ENCODE peak calls at places on chromosomes 2 and 18, in four cellular contexts. One of them, this sample, is unnamed.
A peak's percentile ranks its signal among the peaks of the same experiment; 100 is the strongest.

GRCh38 chr18:49160075-49160930 is 209.5 kb upstream of the SMAD7 start:
- ATAC-seq in pancreas: no peak
- ATAC-seq in CD8-positive, alpha-beta T cell: no peak
- ATAC-seq in heart left ventricle: no peak
- ATAC-seq in this sample: peak; percentile 83

GRCh38 chr2:39525636-39526412 is 88.7 kb upstream of the MAP4K3 start:
- ATAC-seq in pancreas: peak; percentile 65
- ATAC-seq in CD8-positive, alpha-beta T cell: no peak
- ATAC-seq in heart left ventricle: no peak
- ATAC-seq in this sample: no peak

GRCh38 chr18:27110319-27110718 is 74.8 kb downstream of the CHST9 start:
- ATAC-seq in pancreas: no peak
- ATAC-seq in CD8-positive, alpha-beta T cell: no peak
- ATAC-seq in heart left ventricle: no peak
- ATAC-seq in this sample: no peak

GRCh38 chr2:2506536-2506935 is 175.5 kb upstream of the MYT1L start:
- ATAC-seq in pancreas: no peak
- ATAC-seq in CD8-positive, alpha-beta T cell: no peak
- ATAC-seq in heart left ventricle: no peak
- ATAC-seq in this sample: no peak

GRCh38 chr2:32838418-32838817 is 108.3 kb upstream of the LTBP1 start:
- ATAC-seq in pancreas: no peak
- ATAC-seq in CD8-positive, alpha-beta T cell: no peak
- ATAC-seq in heart left ventricle: no peak
- ATAC-seq in this sample: no peak

GRCh38 chr2:144102386-144102785 is 417.5 kb downstream of the ZEB2 start:
- ATAC-seq in pancreas: no peak
- ATAC-seq in CD8-positive, alpha-beta T cell: no peak
- ATAC-seq in heart left ventricle: no peak
- ATAC-seq in this sample: no peak

GRCh38 chr2:30325542-30326328 is 94.4 kb downstream of the LBH start:
- ATAC-seq in pancreas: peak; percentile 35
- ATAC-seq in CD8-positive, alpha-beta T cell: peak; percentile 69
- ATAC-seq in heart left ventricle: no peak
- ATAC-seq in this sample: no peak

GRCh38 chr2:55003706-55004639 is 46.3 kb downstream of the RTN4 start:
- ATAC-seq in pancreas: peak; percentile 32
- ATAC-seq in CD8-positive, alpha-beta T cell: no peak
- ATAC-seq in heart left ventricle: no peak
- ATAC-seq in this sample: no peak

GRCh38 chr2:135409436-135409835 is 121.6 kb downstream of the ZRANB3 start:
- ATAC-seq in pancreas: no peak
- ATAC-seq in CD8-positive, alpha-beta T cell: no peak
- ATAC-seq in heart left ventricle: no peak
- ATAC-seq in this sample: no peak

GRCh38 chr2:96505231-96505889 is at the start of gene NEURL3:
- ATAC-seq in pancreas: peak; percentile 62
- ATAC-seq in CD8-positive, alpha-beta T cell: no peak
- ATAC-seq in heart left ventricle: no peak
- ATAC-seq in this sample: no peak

GRCh38 chr2:217208867-217209266 is 349.0 kb upstream of the TNP1 start:
- ATAC-seq in pancreas: no peak
- ATAC-seq in CD8-positive, alpha-beta T cell: no peak
- ATAC-seq in heart left ventricle: no peak
- ATAC-seq in this sample: no peak

GRCh38 chr18:31774477-31774785 is 13.8 kb upstream of the SLC25A52 start:
- ATAC-seq in pancreas: no peak
- ATAC-seq in CD8-positive, alpha-beta T cell: no peak
- ATAC-seq in heart left ventricle: no peak
- ATAC-seq in this sample: no peak

GRCh38 chr2:73177645-73178255 is 24.6 kb upstream of the NOTO start:
- ATAC-seq in pancreas: no peak
- ATAC-seq in CD8-positive, alpha-beta T cell: no peak
- ATAC-seq in heart left ventricle: no peak
- ATAC-seq in this sample: peak; percentile 1

GRCh38 chr2:44268259-44268649 is 7.0 kb upstream of the SLC3A1 start:
- ATAC-seq in pancreas: peak; percentile 65
- ATAC-seq in CD8-positive, alpha-beta T cell: no peak
- ATAC-seq in heart left ventricle: peak; percentile 34
- ATAC-seq in this sample: no peak

DNA sequence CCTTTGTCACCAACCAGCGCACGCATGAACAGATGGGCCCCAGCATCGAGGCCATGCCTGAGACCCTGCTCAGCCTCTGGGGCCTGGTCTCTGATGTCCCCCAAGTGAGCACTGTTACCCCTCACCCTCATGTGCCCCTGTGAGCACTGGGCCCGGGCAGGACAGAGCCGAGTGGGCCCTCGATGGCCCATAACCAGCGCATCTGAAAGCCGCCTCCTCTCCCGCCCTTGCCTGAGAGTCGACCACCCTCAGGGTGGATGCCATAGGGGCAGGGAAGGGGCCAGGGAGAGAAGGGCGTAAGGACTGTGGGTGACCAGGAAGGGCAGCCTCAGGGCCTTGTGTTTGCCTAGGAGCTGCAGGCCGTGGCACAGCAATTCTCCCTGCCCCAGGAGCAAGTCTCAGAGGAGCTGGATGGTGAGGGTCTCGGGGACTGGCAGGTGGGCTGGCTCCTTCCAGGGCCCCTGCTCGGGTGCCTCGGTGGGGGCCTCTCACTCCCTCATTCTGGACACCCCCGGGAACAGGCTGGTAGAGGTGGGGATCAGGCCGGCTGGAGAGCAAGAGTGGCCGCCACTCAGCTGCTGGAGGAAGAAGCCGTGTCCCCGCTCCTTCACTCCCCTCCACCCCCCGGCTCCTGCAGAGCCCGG is 2.1 kb downstream of the PROM2 start:
- ATAC-seq in pancreas: no peak
- ATAC-seq in CD8-positive, alpha-beta T cell: no peak
- ATAC-seq in heart left ventricle: no peak
- ATAC-seq in this sample: no peak
- H3K9me3 ChIP-seq in pancreas: no peaks in the 10 kb centered on the region
- H3K9me3 ChIP-seq in CD8-positive, alpha-beta T cell: no peaks in the 10 kb centered on the region
- H3K9me3 ChIP-seq in heart left ventricle: no peaks in the 10 kb centered on the region
- H3K9me3 ChIP-seq in this sample: no peaks in the 10 kb centered on the region

GRCh38 chr2:95297088-95297487 is at the start of gene KCNIP3:
- ATAC-seq in pancreas: peak; percentile 77
- ATAC-seq in CD8-positive, alpha-beta T cell: no peak
- ATAC-seq in heart left ventricle: no peak
- ATAC-seq in this sample: no peak

GRCh38 chr2:95295376-95295775 is 1.8 kb upstream of the KCNIP3 start:
- ATAC-seq in pancreas: no peak
- ATAC-seq in CD8-positive, alpha-beta T cell: no peak
- ATAC-seq in heart left ventricle: no peak
- ATAC-seq in this sample: no peak

GRCh38 chr2:95294579-95295250 is 2.4 kb upstream of the KCNIP3 start:
- ATAC-seq in pancreas: peak; percentile 70
- ATAC-seq in CD8-positive, alpha-beta T cell: no peak
- ATAC-seq in heart left ventricle: no peak
- ATAC-seq in this sample: no peak

GRCh38 chr2:95297639-95298395 is 670 bp downstream of the KCNIP3 start:
- ATAC-seq in pancreas: peak; percentile 7
- ATAC-seq in CD8-positive, alpha-beta T cell: no peak
- ATAC-seq in heart left ventricle: no peak
- ATAC-seq in this sample: no peak

GRCh38 chr2:95296036-95296435 is 1.1 kb upstream of the KCNIP3 start:
- ATAC-seq in pancreas: no peak
- ATAC-seq in CD8-positive, alpha-beta T cell: no peak
- ATAC-seq in heart left ventricle: no peak
- ATAC-seq in this sample: no peak
- H3K9me3 ChIP-seq in pancreas: no peaks in the 10 kb centered on the region
- H3K9me3 ChIP-seq in CD8-positive, alpha-beta T cell: no peaks in the 10 kb centered on the region
- H3K9me3 ChIP-seq in heart left ventricle: peaks cover 12% of the 10 kb centered on the region
- H3K9me3 ChIP-seq in this sample: no peaks in the 10 kb centered on the region

GRCh38 chr2:13651684-13652131 is 935.0 kb downstream of the TRIB2 start:
- ATAC-seq in pancreas: no peak
- ATAC-seq in CD8-positive, alpha-beta T cell: no peak
- ATAC-seq in heart left ventricle: no peak
- ATAC-seq in this sample: no peak
- H3K9me3 ChIP-seq in pancreas: no peaks in the 10 kb centered on the region
- H3K9me3 ChIP-seq in CD8-positive, alpha-beta T cell: no peaks in the 10 kb centered on the region
- H3K9me3 ChIP-seq in heart left ventricle: no peaks in the 10 kb centered on the region
- H3K9me3 ChIP-seq in this sample: no peaks in the 10 kb centered on the region

DNA sequence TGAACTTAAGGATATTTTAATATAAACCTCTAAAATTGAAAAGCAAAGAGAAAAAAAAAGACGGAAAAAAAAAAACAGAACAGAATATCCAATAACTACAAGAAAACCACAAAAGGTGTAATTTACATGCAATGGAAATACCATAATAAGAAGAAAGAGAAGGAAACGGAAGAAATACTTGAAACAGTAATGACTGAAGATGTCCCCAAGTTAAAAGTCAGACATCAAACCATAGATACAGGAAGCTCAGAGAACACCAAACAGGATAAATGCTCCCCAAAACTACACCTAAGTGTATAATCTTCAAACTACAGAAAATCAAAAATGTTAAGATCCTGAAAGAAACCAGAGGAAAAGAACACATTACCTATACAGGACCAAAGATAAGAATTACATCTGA is 39.2 kb downstream of the FBXO15 start:
- ATAC-seq in pancreas: no peak
- ATAC-seq in CD8-positive, alpha-beta T cell: no peak
- ATAC-seq in heart left ventricle: no peak
- ATAC-seq in this sample: no peak
- H3K9me3 ChIP-seq in pancreas: no peaks in the 10 kb centered on the region
- H3K9me3 ChIP-seq in CD8-positive, alpha-beta T cell: peaks cover 3% of the 10 kb centered on the region
- H3K9me3 ChIP-seq in heart left ventricle: peaks cover 46% of the 10 kb centered on the region
- H3K9me3 ChIP-seq in this sample: no peaks in the 10 kb centered on the region

DNA sequence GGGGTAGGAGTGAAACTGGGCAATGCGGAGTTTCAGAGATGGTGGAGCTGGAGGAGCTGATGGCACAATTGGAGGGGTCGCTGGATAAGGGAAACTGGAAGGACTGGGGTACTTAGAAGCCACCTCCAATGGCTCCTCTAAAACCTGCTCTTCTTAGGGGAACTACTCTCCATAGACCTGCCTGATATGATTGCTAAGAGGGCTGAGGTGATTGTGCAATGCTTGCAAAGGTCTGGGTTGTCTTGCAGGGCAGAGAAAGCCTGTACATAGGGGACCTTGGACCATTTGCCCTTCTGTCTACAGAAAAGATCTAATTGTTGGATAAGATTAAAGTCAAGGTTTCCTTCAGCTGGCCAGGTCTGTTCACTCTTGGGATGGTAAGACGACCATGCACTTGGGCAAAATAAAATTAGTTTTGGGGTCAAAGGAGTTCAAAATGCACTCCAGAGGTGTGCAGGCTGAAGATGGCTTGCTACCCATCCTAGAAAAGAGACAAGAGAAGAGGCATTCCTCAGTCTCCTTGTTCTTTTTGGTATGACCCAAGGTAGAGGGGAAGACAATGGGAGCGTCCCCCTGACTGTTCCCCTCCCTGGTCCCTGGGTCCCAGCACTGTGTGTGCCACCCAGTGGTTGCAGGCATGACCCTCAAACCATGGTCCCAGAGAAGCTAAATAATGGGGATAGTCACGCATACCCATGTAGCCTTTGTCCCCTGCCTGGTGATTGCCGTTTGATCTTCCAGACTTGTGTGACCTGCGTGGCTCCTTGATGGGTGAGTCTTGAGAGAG is 41.1 kb downstream of the STK17B start:
- ATAC-seq in pancreas: no peak
- ATAC-seq in CD8-positive, alpha-beta T cell: no peak
- ATAC-seq in heart left ventricle: no peak
- ATAC-seq in this sample: no peak
- H3K9me3 ChIP-seq in pancreas: peaks cover 2% of the 10 kb centered on the region
- H3K9me3 ChIP-seq in CD8-positive, alpha-beta T cell: peaks cover 19% of the 10 kb centered on the region
- H3K9me3 ChIP-seq in heart left ventricle: peaks cover 54% of the 10 kb centered on the region
- H3K9me3 ChIP-seq in this sample: no peaks in the 10 kb centered on the region

GRCh38 chr18:65403534-65403933 is 347.3 kb upstream of the CDH7 start:
- ATAC-seq in pancreas: no peak
- ATAC-seq in CD8-positive, alpha-beta T cell: no peak
- ATAC-seq in heart left ventricle: no peak
- ATAC-seq in this sample: no peak

DNA sequence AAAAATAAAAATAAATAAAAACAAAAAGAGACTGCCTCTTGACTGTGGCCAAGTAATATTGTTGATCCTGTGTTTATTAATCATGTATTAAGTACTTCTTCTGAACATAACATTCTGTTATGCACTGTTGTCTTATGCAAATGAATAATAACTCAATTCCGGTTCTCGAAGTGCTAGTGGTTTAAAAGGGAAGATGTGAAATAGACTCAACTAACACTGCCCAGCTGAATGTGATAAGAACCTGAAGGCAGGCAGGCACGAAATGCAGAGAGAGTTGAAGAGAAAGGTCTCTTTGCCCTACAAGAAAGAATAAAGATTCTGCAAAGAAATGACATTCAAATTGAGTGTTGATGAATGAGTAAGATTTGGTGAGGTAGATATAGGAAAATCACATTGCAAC is 352.5 kb upstream of the CDH7 start:
- ATAC-seq in pancreas: no peak
- ATAC-seq in CD8-positive, alpha-beta T cell: no peak
- ATAC-seq in heart left ventricle: no peak
- ATAC-seq in this sample: no peak
- H3K9me3 ChIP-seq in pancreas: no peaks in the 10 kb centered on the region
- H3K9me3 ChIP-seq in CD8-positive, alpha-beta T cell: no peaks in the 10 kb centered on the region
- H3K9me3 ChIP-seq in heart left ventricle: no peaks in the 10 kb centered on the region
- H3K9me3 ChIP-seq in this sample: no peaks in the 10 kb centered on the region

GRCh38 chr2:204948822-204949221 is 403.5 kb downstream of the PARD3B start:
- ATAC-seq in pancreas: no peak
- ATAC-seq in CD8-positive, alpha-beta T cell: no peak
- ATAC-seq in heart left ventricle: no peak
- ATAC-seq in this sample: no peak

GRCh38 chr2:204947448-204947847 is 402.2 kb downstream of the PARD3B start:
- ATAC-seq in pancreas: peak; percentile 81
- ATAC-seq in CD8-positive, alpha-beta T cell: no peak
- ATAC-seq in heart left ventricle: no peak
- ATAC-seq in this sample: no peak

GRCh38 chr2:204948364-204948763 is 403.1 kb downstream of the PARD3B start:
- ATAC-seq in pancreas: no peak
- ATAC-seq in CD8-positive, alpha-beta T cell: no peak
- ATAC-seq in heart left ventricle: no peak
- ATAC-seq in this sample: no peak

GRCh38 chr2:204950695-204951094 is 405.4 kb downstream of the PARD3B start:
- ATAC-seq in pancreas: no peak
- ATAC-seq in CD8-positive, alpha-beta T cell: no peak
- ATAC-seq in heart left ventricle: no peak
- ATAC-seq in this sample: no peak

DNA sequence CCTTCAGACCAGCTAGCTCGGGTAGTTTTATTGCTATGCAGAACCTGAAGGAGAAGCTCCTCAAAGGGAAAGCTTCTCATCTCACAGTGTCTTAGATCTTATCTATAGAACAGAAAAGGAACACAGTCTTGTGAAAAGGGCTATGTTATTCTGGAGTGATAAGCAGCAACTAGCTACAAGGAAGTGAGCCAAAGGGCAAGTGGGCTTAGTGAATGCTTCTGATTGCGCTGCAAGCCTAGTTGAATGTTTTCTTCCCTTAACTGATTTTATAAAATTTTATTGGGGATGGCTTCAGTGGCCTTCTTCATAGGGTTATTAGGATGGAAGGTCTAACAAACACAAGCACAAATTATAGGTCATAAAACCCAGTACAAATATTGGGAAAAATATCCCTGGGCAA is 400.1 kb downstream of the PARD3B start:
- ATAC-seq in pancreas: no peak
- ATAC-seq in CD8-positive, alpha-beta T cell: no peak
- ATAC-seq in heart left ventricle: no peak
- ATAC-seq in this sample: no peak
- H3K9me3 ChIP-seq in pancreas: no peaks in the 10 kb centered on the region
- H3K9me3 ChIP-seq in CD8-positive, alpha-beta T cell: peaks cover 7% of the 10 kb centered on the region
- H3K9me3 ChIP-seq in heart left ventricle: peaks cover 23% of the 10 kb centered on the region
- H3K9me3 ChIP-seq in this sample: peaks cover 10% of the 10 kb centered on the region

GRCh38 chr2:56889738-56890137 is 705.9 kb downstream of the CCDC85A start:
- ATAC-seq in pancreas: no peak
- ATAC-seq in CD8-positive, alpha-beta T cell: no peak
- ATAC-seq in heart left ventricle: no peak
- ATAC-seq in this sample: no peak

GRCh38 chr2:56892381-56892780 is 708.6 kb downstream of the CCDC85A start:
- ATAC-seq in pancreas: no peak
- ATAC-seq in CD8-positive, alpha-beta T cell: no peak
- ATAC-seq in heart left ventricle: no peak
- ATAC-seq in this sample: no peak
- H3K9me3 ChIP-seq in pancreas: no peaks in the 10 kb centered on the region
- H3K9me3 ChIP-seq in CD8-positive, alpha-beta T cell: no peaks in the 10 kb centered on the region
- H3K9me3 ChIP-seq in heart left ventricle: no peaks in the 10 kb centered on the region
- H3K9me3 ChIP-seq in this sample: no peaks in the 10 kb centered on the region